ENCODE peak calls at places on chromosomes 4 and X, in seven cellular contexts. S is GM04504; K is NCI-H774; V is amniotic stem cell; M is GM23248; C is Kasumi-1; Z is activated CD4-positive, alpha-beta T cell treated with anti-CD3 and anti-CD28 coated beads for 24 hours. X is an unnamed sample.

GRCh38 chr4:24262616-24263015 is 321.7 kb downstream of the DHX15 start:
- DNase-seq in S (no peak), K (no peak), V (no peak), M (no peak), C (no peak), Z (no peak), X (no peak)

GRCh38 chrX:15816886-15817285 is 26.6 kb downstream of the ZRSR2 start:
- DNase-seq in S (no peak), K (no peak), V (no peak), M (no peak), C (peak; percentile 1), Z (no peak), X (peak; percentile 35)

GRCh38 chrX:53831662-53832635 is 145.4 kb upstream of the HUWE1 start:
- DNase-seq in S (peak; percentile 0), K (no peak), V (no peak), M (peak; percentile 42), C (peak; percentile 24), Z (peak; percentile 35), X (no peak)

GRCh38 chr4:130395871-130396270 is 1299.9 kb downstream of the C4orf33 start:
- DNase-seq in S (peak; percentile 29), K (no peak), V (peak; percentile 64), M (peak; percentile 60), C (no peak), Z (no peak), X (peak; percentile 15)

GRCh38 chr4:119750771-119751170 is 122.2 kb upstream of the PDE5A start:
- DNase-seq in S (no peak), K (no peak), V (no peak), M (peak; percentile 80), C (no peak), Z (no peak), X (no peak)

GRCh38 chr4:138555107-138555506 is 313.0 kb upstream of the SLC7A11 start:
- DNase-seq in S (no peak), K (no peak), V (no peak), M (no peak), C (no peak), Z (no peak), X (no peak)

GRCh38 chr4:159006202-159006601 is 96.7 kb upstream of the RAPGEF2 start:
- DNase-seq in S (no peak), K (no peak), V (no peak), M (peak; percentile 55), C (no peak), Z (no peak), X (no peak)

GRCh38 chr4:47641755-47642154 is 156.7 kb downstream of the ATP10D start:
- DNase-seq in S (no peak), K (peak; percentile 4), V (no peak), M (peak; percentile 4), C (no peak), Z (no peak), X (no peak)

GRCh38 chr4:33063238-33063637 is 2343.1 kb downstream of the PCDH7 start:
- DNase-seq in S (no peak), K (no peak), V (no peak), M (peak; percentile 69), C (no peak), Z (no peak), X (no peak)

GRCh38 chr4:74311696-74312313 is 3.5 kb downstream of the EPGN start:
- DNase-seq in S (peak; percentile 28), K (peak; percentile 27), V (peak; percentile 43), M (peak; percentile 76), C (peak; percentile 56), Z (peak; percentile 5), X (no peak)

GRCh38 chr4:8544741-8545438 is 35.3 kb upstream of the GPR78 start:
- DNase-seq in S (no peak), K (no peak), V (no peak), M (no peak), C (no peak), Z (no peak), X (peak; percentile 42)

GRCh38 chr4:189046642-189047041 is 894.0 kb upstream of the FRG1 start:
- DNase-seq in S (no peak), K (no peak), V (no peak), M (peak; percentile 4), C (no peak), Z (no peak), X (no peak)

GRCh38 chrX:74419861-74420193 is 1.5 kb upstream of the SLC16A2 start:
- DNase-seq in S (no peak), K (no peak), V (no peak), M (peak; percentile 32), C (no peak), Z (no peak), X (no peak)

GRCh38 chr4:102493794-102494193 is 7.4 kb upstream of the NFKB1 start:
- DNase-seq in S (no peak), K (peak; percentile 39), V (no peak), M (no peak), C (no peak), Z (no peak), X (no peak)

GRCh38 chr4:110633358-110634319 is 10.8 kb upstream of the PITX2 start:
- DNase-seq in S (no peak), K (no peak), V (no peak), M (no peak), C (no peak), Z (no peak), X (no peak)

X was measured in SJSA1.